ENCODE peak calls at places on chromosome 21, in four cellular contexts. A is fibroblast of lung, D is stomach, F is IMR-90. K is an unnamed sample.

GRCh38 chr21:45050786-45051489 is 23.4 kb upstream of the ADARB1 start:
- DNase-seq in F (peak; percentile 100), D (no peak), A (peak; percentile 71), K (peak; percentile 77)

GRCh38 chr21:29187939-29188338 is 57.5 kb downstream of the MAP3K7CL start:
- DNase-seq in D (no peak), F (peak; percentile 96), A (peak; percentile 96), K (no peak)

GRCh38 chr21:43739648-43740435 is 20.9 kb downstream of the PDXK start:
- DNase-seq in F (no peak), A (no peak), D (no peak), K (no peak)

GRCh38 chr21:34915364-34915834 is 133.7 kb downstream of the RUNX1 start:
- DNase-seq in D (no peak), A (peak; percentile 78), F (peak; percentile 65), K (no peak)

GRCh38 chr21:23524685-23525084 is 2082.6 kb downstream of the MRPL39 start:
- DNase-seq in D (no peak), A (no peak), F (no peak), K (no peak)

GRCh38 chr21:35426897-35427296 is 377.8 kb upstream of the RUNX1 start:
- DNase-seq in D (no peak), A (no peak), F (no peak), K (no peak)

GRCh38 chr21:26057488-26058170 is 112.9 kb downstream of the APP start:
- DNase-seq in F (no peak), D (no peak), A (no peak), K (no peak)

GRCh38 chr21:29174607-29175013 is 44.2 kb downstream of the MAP3K7CL start:
- DNase-seq in D (no peak), F (peak; percentile 30), A (no peak), K (no peak)

GRCh38 chr21:33937931-33938339 is 22.3 kb upstream of the ATP5PO start:
- DNase-seq in A (no peak), F (no peak), D (no peak), K (no peak)

GRCh38 chr21:32389337-32390015 is 3.3 kb downstream of the URB1 start:
- DNase-seq in F (peak; percentile 51), A (peak; percentile 83), D (no peak), K (no peak)

GRCh38 chr21:33299181-33299752 is 25.5 kb upstream of the IFNAR1 start:
- DNase-seq in D (no peak), F (no peak), A (no peak), K (no peak)

GRCh38 chr21:43884012-43884860 is 19.2 kb downstream of the AGPAT3 start:
- DNase-seq in D (peak; percentile 61), A (peak; percentile 48), F (no peak), K (peak; percentile 45)

GRCh38 chr21:29870814-29871213 is 69.0 kb downstream of the GRIK1 start:
- DNase-seq in A (no peak), D (no peak), F (no peak), K (no peak)

GRCh38 chr21:42690586-42690985 is 37.2 kb downstream of the PDE9A start:
- DNase-seq in D (no peak), A (no peak), F (no peak), K (peak; percentile 41)

GRCh38 chr21:23401278-23401677 is 2206.0 kb downstream of the MRPL39 start:
- DNase-seq in D (no peak), F (no peak), A (no peak), K (no peak)

GRCh38 chr21:45014747-45015468 is 59.5 kb upstream of the ADARB1 start:
- DNase-seq in F (no peak), A (no peak), D (no peak), K (no peak)

GRCh38 chr21:31426235-31426797 is 82.3 kb upstream of the TIAM1 start:
- DNase-seq in F (no peak), A (peak; percentile 89), D (no peak), K (no peak)

GRCh38 chr21:29737188-29737587 is 202.6 kb downstream of the GRIK1 start:
- DNase-seq in A (no peak), D (no peak), F (no peak), K (no peak)

GRCh38 chr21:31911138-31911907 is 38.5 kb downstream of the HUNK start:
- DNase-seq in A (peak; percentile 29), F (peak; percentile 86), D (no peak), K (no peak)

GRCh38 chr21:34129039-34129891 is 55.9 kb downstream of the MRPS6 start:
- DNase-seq in A (peak; percentile 89), D (peak; percentile 35), F (peak; percentile 92), K (peak; percentile 87)

GRCh38 chr21:27535188-27535587 is 568.3 kb upstream of the ADAMTS5 start:
- DNase-seq in D (no peak), A (no peak), F (no peak), K (no peak)

DNA sequence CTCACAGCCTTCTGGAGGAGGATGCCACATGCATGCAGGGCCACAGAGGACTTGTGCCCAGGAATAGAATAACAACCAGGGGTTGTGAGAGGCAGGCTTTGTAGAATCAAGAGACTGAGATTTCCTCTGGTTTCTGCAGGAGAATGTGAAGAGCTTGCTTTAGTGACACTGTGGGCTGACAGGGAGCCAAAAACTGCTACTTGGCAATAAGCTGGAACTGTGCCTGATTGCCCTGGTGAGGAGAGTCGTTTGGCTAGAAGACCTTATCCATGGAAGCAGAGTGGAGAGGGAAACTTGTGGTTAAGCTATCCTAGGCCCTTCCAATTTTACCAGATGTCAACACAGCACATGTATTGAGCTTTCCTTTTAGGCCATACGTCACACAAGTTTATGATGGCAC is 902.1 kb downstream of the MRPL39 start:
- DNase-seq in A (no peak), D (no peak), F (no peak), K (no peak)
- H3K4me1 ChIP-seq in A (no peaks in the 10 kb centered on the region), D (no peaks in the 10 kb centered on the region), F (no peaks in the 10 kb centered on the region), K (no peaks in the 10 kb centered on the region)

GRCh38 chr21:37166733-37167132 is 93.7 kb downstream of the TTC3 start:
- DNase-seq in A (no peak), F (no peak), D (no peak), K (no peak)
- TF ChIP-seq CTCF in A (no peak), F (peak; percentile 11), D (peak; percentile 10), K (peak; percentile 14)

GRCh38 chr21:38819719-38820147 is 14.0 kb downstream of the ETS2 start:
- DNase-seq in D (peak; percentile 58), A (peak; percentile 88), F (peak; percentile 77), K (no peak)

GRCh38 chr21:38819051-38819718 is 13.5 kb downstream of the ETS2 start:
- DNase-seq in A (no peak), D (no peak), F (no peak), K (no peak)

GRCh38 chr21:38821248-38821647 is 15.5 kb downstream of the ETS2 start:
- DNase-seq in F (no peak), D (no peak), A (no peak), K (no peak)

GRCh38 chr21:38821959-38822682 is 16.4 kb downstream of the ETS2 start:
- DNase-seq in F (no peak), A (no peak), D (no peak), K (no peak)

DNA sequence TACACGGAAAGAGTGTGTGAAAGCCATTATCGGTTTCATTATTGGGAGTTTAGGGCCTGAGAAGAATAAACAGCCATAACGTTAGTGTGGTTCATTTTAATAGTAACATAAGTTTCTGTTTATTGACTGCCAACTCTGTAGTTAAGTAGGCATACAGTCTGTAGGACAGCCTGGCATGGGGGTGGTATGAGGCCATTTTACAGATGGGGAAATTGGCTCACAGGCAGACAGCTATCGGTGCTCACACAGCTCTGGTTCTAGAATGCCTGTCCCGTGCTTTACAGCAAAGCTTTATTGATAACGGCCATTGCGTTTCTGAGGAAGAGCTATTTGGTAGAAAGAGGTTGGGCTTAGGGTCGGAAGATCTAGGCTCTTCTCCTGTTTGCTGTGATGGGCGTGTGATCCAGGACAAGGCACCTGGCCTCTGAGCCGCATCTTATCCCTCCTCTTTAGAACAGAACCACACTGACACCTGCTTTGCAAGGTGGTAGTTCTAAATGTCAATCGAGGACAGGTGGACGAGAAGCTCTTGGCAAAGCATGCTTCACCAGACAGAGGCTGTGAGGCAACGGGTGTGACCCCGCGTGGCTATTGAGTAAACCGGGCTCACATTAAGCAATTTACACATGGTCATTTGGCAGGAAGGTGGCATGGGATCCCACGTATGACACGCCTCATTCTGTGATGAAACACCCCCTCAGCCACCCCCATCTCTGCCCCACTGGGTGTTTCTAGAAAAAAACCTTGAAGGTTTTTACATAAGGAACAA is 14.9 kb downstream of the ETS2 start:
- DNase-seq in A (no peak), D (no peak), F (no peak), K (no peak)
- H3K4me1 ChIP-seq in A (peaks cover 42% of the 10 kb centered on the region), D (peaks cover 49% of the 10 kb centered on the region), F (peaks cover 32% of the 10 kb centered on the region), K (no peaks in the 10 kb centered on the region)

DNA sequence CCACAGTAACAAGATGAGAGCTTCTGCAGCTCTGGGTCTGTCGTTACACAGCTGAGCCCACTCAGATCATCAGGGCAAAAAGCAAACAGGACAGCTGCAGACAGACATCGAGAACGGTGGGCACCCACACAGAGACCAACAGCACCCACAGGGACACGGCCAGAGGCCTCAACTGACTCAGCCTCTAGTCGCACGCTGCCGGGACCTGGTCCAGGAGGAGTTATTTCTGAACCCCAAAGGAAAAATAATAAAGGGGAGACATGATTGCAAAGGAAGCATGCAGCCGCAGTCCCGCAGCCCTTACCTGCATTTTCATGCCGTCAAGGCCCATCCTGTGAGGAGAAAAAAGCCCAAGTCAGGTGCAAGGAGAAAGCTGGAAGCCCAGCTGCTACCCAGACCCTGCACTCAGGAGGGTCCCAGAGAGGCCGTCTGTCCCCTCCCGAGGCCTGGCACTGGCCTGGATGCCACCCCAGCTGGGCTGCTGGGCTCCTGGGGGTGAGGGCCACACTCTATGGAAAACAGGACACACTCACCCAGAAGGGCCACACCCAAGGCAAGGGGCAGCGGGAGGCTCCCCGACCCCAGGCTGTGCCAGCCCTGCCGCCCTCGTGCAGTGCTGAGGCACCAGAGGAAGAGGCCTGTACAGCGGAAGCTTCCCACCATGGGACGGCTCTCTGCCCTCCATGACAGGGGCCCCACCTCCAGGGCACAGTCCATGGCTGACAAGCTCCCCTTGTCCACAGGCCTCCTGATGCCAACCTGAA is 15.7 kb downstream of the LSS start:
- DNase-seq in F (no peak), A (no peak), D (no peak), K (peak; percentile 60)
- TF ChIP-seq CTCF in F (no peak), A (no peak), D (no peak), K (no peak)

K was measured in tibial artery.